ENCODE peak calls at places on chromosomes 5 and 9, in five cellular contexts. One of them, this sample, is unnamed.

GRCh38 chr9:16704489-16705111 is 165.9 kb downstream of the BNC2 start:
- DNase-seq in right lobe of liver: no peak
- DNase-seq in mesendoderm: peak
- DNase-seq in right atrium auricular region: peak
- DNase-seq in esophagus squamous epithelium: no peak
- DNase-seq in this sample: peak

GRCh38 chr5:58800410-58800809 is 217.5 kb downstream of the RAB3C start:
- DNase-seq in right lobe of liver: no peak
- DNase-seq in right atrium auricular region: no peak
- DNase-seq in esophagus squamous epithelium: no peak
- DNase-seq in mesendoderm: no peak
- DNase-seq in this sample: no peak

GRCh38 chr9:99023229-99023628 is 79.5 kb downstream of the COL15A1 start:
- DNase-seq in esophagus squamous epithelium: no peak
- DNase-seq in right lobe of liver: no peak
- DNase-seq in right atrium auricular region: peak
- DNase-seq in mesendoderm: no peak
- DNase-seq in this sample: no peak

GRCh38 chr5:124411089-124411488 is 335.4 kb downstream of the ZNF608 start:
- DNase-seq in mesendoderm: no peak
- DNase-seq in right atrium auricular region: no peak
- DNase-seq in right lobe of liver: no peak
- DNase-seq in esophagus squamous epithelium: no peak
- DNase-seq in this sample: no peak

GRCh38 chr5:179762079-179762780 is 29.6 kb downstream of the MAML1 start:
- DNase-seq in esophagus squamous epithelium: no peak
- DNase-seq in mesendoderm: peak
- DNase-seq in right atrium auricular region: no peak
- DNase-seq in right lobe of liver: no peak
- DNase-seq in this sample: no peak

GRCh38 chr5:102811962-102812361 is 56.9 kb downstream of the PAM start:
- DNase-seq in right atrium auricular region: no peak
- DNase-seq in esophagus squamous epithelium: no peak
- DNase-seq in mesendoderm: no peak
- DNase-seq in right lobe of liver: no peak
- DNase-seq in this sample: no peak

GRCh38 chr5:43533646-43534045 is 18.7 kb upstream of the C5orf34 start:
- DNase-seq in esophagus squamous epithelium: no peak
- DNase-seq in right atrium auricular region: no peak
- DNase-seq in mesendoderm: no peak
- DNase-seq in right lobe of liver: no peak
- DNase-seq in this sample: no peak

GRCh38 chr9:6902423-6902822 is 144.7 kb downstream of the KDM4C start:
- DNase-seq in right lobe of liver: no peak
- DNase-seq in mesendoderm: no peak
- DNase-seq in esophagus squamous epithelium: no peak
- DNase-seq in right atrium auricular region: no peak
- DNase-seq in this sample: no peak

GRCh38 chr5:4802044-4802443 is 338.1 kb upstream of the ADAMTS16 start:
- DNase-seq in esophagus squamous epithelium: no peak
- DNase-seq in right lobe of liver: no peak
- DNase-seq in right atrium auricular region: no peak
- DNase-seq in mesendoderm: peak
- DNase-seq in this sample: no peak

GRCh38 chr9:117325789-117326185 is 89.1 kb downstream of the ASTN2 start:
- DNase-seq in right atrium auricular region: no peak
- DNase-seq in mesendoderm: no peak
- DNase-seq in right lobe of liver: no peak
- DNase-seq in esophagus squamous epithelium: no peak
- DNase-seq in this sample: no peak

GRCh38 chr9:82488702-82489578 is 500.4 kb downstream of the SPATA31D1 start:
- DNase-seq in mesendoderm: peak
- DNase-seq in right atrium auricular region: no peak
- DNase-seq in right lobe of liver: no peak
- DNase-seq in esophagus squamous epithelium: no peak
- DNase-seq in this sample: peak

GRCh38 chr9:78383130-78383529 is 86.2 kb downstream of the PSAT1 start:
- DNase-seq in right atrium auricular region: no peak
- DNase-seq in right lobe of liver: no peak
- DNase-seq in esophagus squamous epithelium: no peak
- DNase-seq in mesendoderm: no peak
- DNase-seq in this sample: no peak

GRCh38 chr9:128372784-128373183 is 1.6 kb downstream of the URM1 start:
- DNase-seq in right lobe of liver: no peak
- DNase-seq in esophagus squamous epithelium: no peak
- DNase-seq in mesendoderm: no peak
- DNase-seq in right atrium auricular region: no peak
- DNase-seq in this sample: no peak

GRCh38 chr9:32265037-32265436 is 119.4 kb upstream of the ACO1 start:
- DNase-seq in esophagus squamous epithelium: no peak
- DNase-seq in mesendoderm: peak
- DNase-seq in right lobe of liver: no peak
- DNase-seq in right atrium auricular region: no peak
- DNase-seq in this sample: no peak

GRCh38 chr9:36772449-36773370 is 200.0 kb downstream of the MELK start:
- DNase-seq in esophagus squamous epithelium: no peak
- DNase-seq in right atrium auricular region: no peak
- DNase-seq in right lobe of liver: no peak
- DNase-seq in mesendoderm: peak
- DNase-seq in this sample: no peak

GRCh38 chr5:59095480-59095879 is 512.6 kb downstream of the RAB3C start:
- DNase-seq in mesendoderm: no peak
- DNase-seq in right lobe of liver: no peak
- DNase-seq in esophagus squamous epithelium: no peak
- DNase-seq in right atrium auricular region: no peak
- DNase-seq in this sample: no peak

GRCh38 chr9:137649553-137649952 is 30.7 kb downstream of the EHMT1 start:
- DNase-seq in mesendoderm: no peak
- DNase-seq in esophagus squamous epithelium: no peak
- DNase-seq in right atrium auricular region: no peak
- DNase-seq in right lobe of liver: no peak
- DNase-seq in this sample: no peak

GRCh38 chr9:112819635-112820496 is 69.3 kb downstream of the SNX30 start:
- DNase-seq in mesendoderm: peak
- DNase-seq in right lobe of liver: no peak
- DNase-seq in esophagus squamous epithelium: no peak
- DNase-seq in right atrium auricular region: peak
- DNase-seq in this sample: peak

GRCh38 chr5:94746731-94747124 is 128.3 kb downstream of the SLF1 start:
- DNase-seq in right lobe of liver: no peak
- DNase-seq in mesendoderm: no peak
- DNase-seq in esophagus squamous epithelium: no peak
- DNase-seq in right atrium auricular region: no peak
- DNase-seq in this sample: no peak

GRCh38 chr5:175115831-175116230 is 328.2 kb downstream of the DRD1 start:
- DNase-seq in mesendoderm: peak
- DNase-seq in right lobe of liver: no peak
- DNase-seq in esophagus squamous epithelium: no peak
- DNase-seq in right atrium auricular region: no peak
- DNase-seq in this sample: no peak

GRCh38 chr5:172113036-172113435 is 75.0 kb downstream of the STK10 start:
- DNase-seq in esophagus squamous epithelium: no peak
- DNase-seq in mesendoderm: no peak
- DNase-seq in right atrium auricular region: no peak
- DNase-seq in right lobe of liver: no peak
- DNase-seq in this sample: no peak

GRCh38 chr5:121630402-121630801 is 221.3 kb upstream of the FTMT start:
- DNase-seq in right lobe of liver: no peak
- DNase-seq in mesendoderm: peak
- DNase-seq in right atrium auricular region: no peak
- DNase-seq in esophagus squamous epithelium: no peak
- DNase-seq in this sample: no peak

GRCh38 chr9:87675466-87675865 is 50.5 kb upstream of the CTSL start:
- DNase-seq in right lobe of liver: no peak
- DNase-seq in esophagus squamous epithelium: no peak
- DNase-seq in right atrium auricular region: peak
- DNase-seq in mesendoderm: no peak
- DNase-seq in this sample: no peak

GRCh38 chr5:140764177-140765020 is 21.5 kb upstream of the PCDHA1 start:
- DNase-seq in right lobe of liver: no peak
- DNase-seq in mesendoderm: no peak
- DNase-seq in right atrium auricular region: no peak
- DNase-seq in esophagus squamous epithelium: no peak
- DNase-seq in this sample: no peak

GRCh38 chr9:129708799-129709198 is 43.4 kb downstream of the PRRX2 start:
- DNase-seq in mesendoderm: no peak
- DNase-seq in esophagus squamous epithelium: no peak
- DNase-seq in right lobe of liver: no peak
- DNase-seq in right atrium auricular region: no peak
- DNase-seq in this sample: no peak

GRCh38 chr9:37061763-37062162 is 27.7 kb upstream of the PAX5 start:
- DNase-seq in mesendoderm: no peak
- DNase-seq in esophagus squamous epithelium: no peak
- DNase-seq in right lobe of liver: no peak
- DNase-seq in right atrium auricular region: no peak
- DNase-seq in this sample: no peak

GRCh38 chr5:139745121-139745799 is 50.3 kb upstream of the PSD2 start:
- DNase-seq in right lobe of liver: no peak
- DNase-seq in esophagus squamous epithelium: no peak
- DNase-seq in right atrium auricular region: peak
- DNase-seq in mesendoderm: peak
- DNase-seq in this sample: peak

GRCh38 chr5:146633273-146633672 is 117.3 kb upstream of the GPR151 start:
- DNase-seq in right lobe of liver: peak
- DNase-seq in esophagus squamous epithelium: no peak
- DNase-seq in mesendoderm: no peak
- DNase-seq in right atrium auricular region: no peak
- DNase-seq in this sample: no peak

GRCh38 chr9:2120926-2121689 is 106.0 kb downstream of the SMARCA2 start:
- DNase-seq in esophagus squamous epithelium: no peak
- DNase-seq in mesendoderm: no peak
- DNase-seq in right atrium auricular region: no peak
- DNase-seq in right lobe of liver: no peak
- DNase-seq in this sample: no peak

GRCh38 chr5:146466521-146467349 is 19.6 kb downstream of the TCERG1 start:
- DNase-seq in right lobe of liver: no peak
- DNase-seq in esophagus squamous epithelium: no peak
- DNase-seq in right atrium auricular region: no peak
- DNase-seq in mesendoderm: no peak
- DNase-seq in this sample: no peak

GRCh38 chr9:37001461-37001860 is 32.6 kb downstream of the PAX5 start:
- DNase-seq in right atrium auricular region: no peak
- DNase-seq in mesendoderm: no peak
- DNase-seq in esophagus squamous epithelium: no peak
- DNase-seq in right lobe of liver: no peak
- DNase-seq in this sample: no peak

DNA sequence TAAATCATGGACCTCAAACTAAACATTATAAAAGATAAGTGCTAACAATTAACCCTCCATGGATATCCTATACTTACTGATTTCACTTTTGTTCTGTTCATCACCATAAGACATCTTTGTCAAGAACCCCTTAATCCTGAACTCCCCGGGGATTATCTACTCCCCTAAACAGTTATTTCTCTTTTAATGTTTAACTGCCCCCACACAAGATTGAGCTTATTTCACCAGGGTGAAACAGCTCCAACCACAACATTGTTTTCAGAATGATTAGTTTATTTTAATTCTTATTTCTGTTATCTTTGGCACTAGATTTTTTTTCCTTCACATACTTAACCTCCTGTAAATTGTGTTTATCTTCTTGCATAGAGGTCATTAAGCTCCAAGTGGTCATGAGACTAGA is 103.2 kb upstream of the HCN1 start:
- DNase-seq in mesendoderm: no peak
- DNase-seq in esophagus squamous epithelium: no peak
- DNase-seq in right atrium auricular region: no peak
- DNase-seq in right lobe of liver: no peak
- DNase-seq in this sample: no peak
- H3K27ac ChIP-seq in mesendoderm: no peak
- H3K27ac ChIP-seq in esophagus squamous epithelium: no peak
- H3K27ac ChIP-seq in right atrium auricular region: no peak
- H3K27ac ChIP-seq in right lobe of liver: no peak
- H3K27ac ChIP-seq in this sample: no peak

GRCh38 chr5:40046792-40047191 is 622.0 kb upstream of the DAB2 start:
- DNase-seq in right lobe of liver: no peak
- DNase-seq in right atrium auricular region: no peak
- DNase-seq in esophagus squamous epithelium: no peak
- DNase-seq in mesendoderm: no peak
- DNase-seq in this sample: no peak
- H3K27ac ChIP-seq in right lobe of liver: no peak
- H3K27ac ChIP-seq in right atrium auricular region: no peak
- H3K27ac ChIP-seq in esophagus squamous epithelium: no peak
- H3K27ac ChIP-seq in mesendoderm: no peak
- H3K27ac ChIP-seq in this sample: no peak

DNA sequence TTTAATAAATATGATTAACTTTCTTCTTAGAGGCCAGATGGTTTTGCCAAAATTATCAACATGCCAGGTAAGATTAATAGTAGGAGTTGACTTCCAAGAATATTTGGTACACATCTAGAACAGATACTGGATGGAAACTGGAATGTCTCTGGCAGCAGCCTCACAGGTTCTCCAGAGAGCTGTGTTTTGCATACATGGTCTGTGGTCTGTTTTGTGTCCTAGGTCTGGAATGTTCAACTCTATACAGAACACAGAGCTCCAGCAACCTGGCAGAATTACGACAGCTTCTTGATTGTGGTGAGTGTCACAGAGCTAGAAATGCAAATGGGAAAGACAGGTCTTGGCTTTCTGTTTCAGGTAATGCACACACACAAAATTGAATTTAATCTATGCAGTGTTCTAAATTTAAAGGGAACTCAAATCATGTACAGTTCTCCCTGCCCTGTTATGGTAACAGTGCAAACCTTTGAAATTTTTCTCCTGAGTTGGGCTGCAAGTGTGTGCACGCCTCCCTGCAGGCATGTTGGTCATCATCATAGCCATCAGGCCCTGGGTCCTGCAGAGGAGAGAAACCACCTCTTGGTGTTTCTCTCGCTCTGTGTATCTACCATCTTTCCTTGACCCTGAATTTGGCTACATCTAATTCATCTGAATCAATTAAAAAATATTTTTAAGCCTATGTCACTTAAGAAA is 58.3 kb downstream of the PIK3R1 start:
- DNase-seq in mesendoderm: no peak
- DNase-seq in right atrium auricular region: no peak
- DNase-seq in esophagus squamous epithelium: no peak
- DNase-seq in right lobe of liver: no peak
- DNase-seq in this sample: no peak
- H3K27ac ChIP-seq in mesendoderm: no peak
- H3K27ac ChIP-seq in right atrium auricular region: peak
- H3K27ac ChIP-seq in esophagus squamous epithelium: no peak
- H3K27ac ChIP-seq in right lobe of liver: no peak
- H3K27ac ChIP-seq in this sample: no peak

DNA sequence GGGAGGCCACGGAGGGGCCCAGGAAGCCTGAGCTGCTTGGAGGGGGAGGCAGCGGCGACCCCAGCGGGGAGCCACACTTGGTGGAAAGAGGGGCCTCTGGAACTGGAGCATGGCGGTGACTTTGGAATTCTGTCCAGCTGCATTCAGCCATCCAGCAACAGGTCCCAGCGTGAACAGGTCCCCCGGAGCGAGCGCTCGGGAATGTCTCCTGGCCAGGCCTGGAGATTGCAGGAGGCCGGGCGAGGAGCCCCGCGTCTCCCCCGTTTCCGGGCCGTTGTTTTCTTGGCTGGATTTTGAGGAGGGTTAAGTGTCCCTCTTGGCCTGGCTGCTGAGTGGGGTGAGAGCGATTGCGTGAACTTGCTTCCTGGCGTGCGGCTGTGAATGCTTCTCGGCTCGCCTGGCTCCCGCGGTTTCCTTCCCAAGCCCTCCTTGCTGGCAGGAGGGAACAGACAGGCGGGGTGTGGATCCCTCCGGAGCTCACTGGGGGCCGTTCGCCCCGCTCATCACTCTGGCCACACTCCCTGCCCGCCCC is 125.2 kb upstream of the IRX4 start:
- DNase-seq in right atrium auricular region: peak
- DNase-seq in esophagus squamous epithelium: no peak
- DNase-seq in right lobe of liver: no peak
- DNase-seq in mesendoderm: no peak
- DNase-seq in this sample: no peak
- H3K27ac ChIP-seq in right atrium auricular region: peak
- H3K27ac ChIP-seq in esophagus squamous epithelium: peak
- H3K27ac ChIP-seq in right lobe of liver: no peak
- H3K27ac ChIP-seq in mesendoderm: no peak
- H3K27ac ChIP-seq in this sample: no peak